ENCODE peak calls at places on chromosome 19, in ten cellular contexts. D is activated T-cell treated with anti-CD3 and anti-CD28 coated beads, Interleukin-2, amount 50 U/mL, for 72 hours; P is OCI-LY7; B is HT-29; H is thoracic aorta; K is GM03348; Z is ACHN; X is stimulated activated CD8-positive, alpha-beta memory T cell treated with anti-CD3 and anti-CD28 coated beads, Interleukin-2, amount 100 ng/mL, for 48 hours; M is GM23338; Q is foreskin keratinocyte. T is an unnamed sample.

GRCh38 chr19:1210227-1210538 is 4.6 kb downstream of the STK11 start:
- DNase-seq in D (no peak), P (no peak), B (no peak), H (no peak), K (no peak), Z (no peak), X (no peak), M (no peak), Q (no peak), T (no peak)

GRCh38 chr19:58558623-58559274 is 338 bp upstream of the UBE2M start:
- DNase-seq in D (peak), P (peak), B (peak), H (peak), K (peak), Z (peak), X (peak), M (peak), Q (peak), T (peak)

GRCh38 chr19:38919837-38920528 is 8.0 kb upstream of the CCER2 start:
- DNase-seq in D (no peak), P (no peak), B (no peak), H (no peak), K (no peak), Z (no peak), X (no peak), M (no peak), Q (no peak), T (no peak)

GRCh38 chr19:47095707-47096704 is 17.6 kb downstream of the ZC3H4 start:
- DNase-seq in D (peak), P (no peak), B (peak), H (no peak), K (no peak), Z (no peak), X (no peak), M (peak), Q (no peak), T (peak)

GRCh38 chr19:14035706-14036105 is 4.1 kb downstream of the IL27RA start:
- DNase-seq in D (no peak), P (no peak), B (no peak), H (no peak), K (no peak), Z (no peak), X (no peak), M (no peak), Q (no peak), T (no peak)

GRCh38 chr19:42113641-42114348 is 18.5 kb downstream of the POU2F2 start:
- DNase-seq in D (no peak), P (peak), B (no peak), H (no peak), K (peak), Z (peak), X (no peak), M (peak), Q (peak), T (peak)

GRCh38 chr19:54364775-54365257 is at the start of gene LAIR1:
- DNase-seq in D (peak), P (peak), B (no peak), H (no peak), K (no peak), Z (no peak), X (no peak), M (no peak), Q (no peak), T (no peak)

GRCh38 chr19:6276447-6276846 is 3.3 kb downstream of the MLLT1 start:
- DNase-seq in D (no peak), P (no peak), B (no peak), H (peak), K (peak), Z (no peak), X (no peak), M (no peak), Q (no peak), T (no peak)

GRCh38 chr19:16428372-16429036 is 43.3 kb downstream of the EPS15L1 start:
- DNase-seq in D (no peak), P (no peak), B (no peak), H (no peak), K (no peak), Z (no peak), X (no peak), M (no peak), Q (no peak), T (no peak)